ENCODE peak calls at places on chromosomes 11 and 22, in nine cellular contexts. L is colonic mucosa, F is heart right ventricle, H is Panc1, K is ovary, T is fibroblast of lung, W is Peyer's patch, A is A549, R is IMR-90. C is an unnamed sample.

GRCh38 chr11:119512373-119512772 is 89.4 kb upstream of the THY1 start:
- DNase-seq in W (no peak), F (no peak), L (no peak), K (no peak), A (no peak), H (no peak), T (no peak), R (no peak), C (no peak)

GRCh38 chr11:72475359-72475758 is 41.0 kb upstream of the CLPB start:
- DNase-seq in A (no peak), T (no peak), L (no peak), R (no peak), F (no peak), H (no peak), K (no peak), W (no peak), C (no peak)

GRCh38 chr22:17828502-17829080 is 54.3 kb upstream of the BID start:
- DNase-seq in W (no peak), K (no peak), L (no peak), T (no peak), F (no peak), R (no peak), H (no peak), A (no peak), C (no peak)

GRCh38 chr11:126718319-126718718 is 282.3 kb downstream of the KIRREL3 start:
- DNase-seq in F (no peak), W (no peak), A (peak; percentile 11), L (no peak), H (no peak), T (no peak), R (peak; percentile 18), K (no peak), C (no peak)

GRCh38 chr11:64643258-64643881 is 52.4 kb downstream of the SLC22A12 start:
- DNase-seq in H (no peak), T (no peak), K (peak; percentile 47), A (no peak), L (no peak), F (no peak), R (no peak), W (no peak), C (no peak)

GRCh38 chr11:12525466-12526055 is 148.2 kb downstream of the PARVA start:
- DNase-seq in K (no peak), R (no peak), L (no peak), T (no peak), H (no peak), F (no peak), A (no peak), W (no peak), C (no peak)

GRCh38 chr11:12172493-12173013 is 62.2 kb downstream of the MICAL2 start:
- DNase-seq in R (no peak), H (no peak), F (no peak), A (no peak), W (no peak), K (no peak), L (peak; percentile 62), T (no peak), C (no peak)

GRCh38 chr22:46136539-46137217 is 13.6 kb upstream of the PPARA start:
- DNase-seq in L (no peak), R (no peak), W (no peak), K (peak; percentile 29), H (no peak), F (peak; percentile 7), A (no peak), T (no peak), C (no peak)

GRCh38 chr22:35400335-35400680 is 368 bp downstream of the MCM5 start:
- DNase-seq in A (no peak), T (no peak), W (no peak), K (no peak), F (no peak), H (no peak), R (no peak), L (no peak), C (no peak)

GRCh38 chr11:65440831-65441499 is 18.4 kb downstream of the NEAT1 start:
- DNase-seq in W (no peak), H (no peak), K (no peak), A (no peak), R (peak; percentile 43), T (peak; percentile 49), F (no peak), L (no peak), C (no peak)

GRCh38 chr11:76664578-76665061 is 5.9 kb downstream of the LRRC32 start:
- DNase-seq in F (no peak), H (no peak), W (peak; percentile 43), K (no peak), T (no peak), L (no peak), A (no peak), R (no peak), C (no peak)

GRCh38 chr11:118605116-118605867 is 2.1 kb upstream of the PHLDB1 start:
- DNase-seq in L (peak; percentile 57), W (no peak), F (peak; percentile 66), R (peak; percentile 94), H (no peak), K (peak; percentile 90), A (no peak), T (peak; percentile 98), C (no peak)

DNA sequence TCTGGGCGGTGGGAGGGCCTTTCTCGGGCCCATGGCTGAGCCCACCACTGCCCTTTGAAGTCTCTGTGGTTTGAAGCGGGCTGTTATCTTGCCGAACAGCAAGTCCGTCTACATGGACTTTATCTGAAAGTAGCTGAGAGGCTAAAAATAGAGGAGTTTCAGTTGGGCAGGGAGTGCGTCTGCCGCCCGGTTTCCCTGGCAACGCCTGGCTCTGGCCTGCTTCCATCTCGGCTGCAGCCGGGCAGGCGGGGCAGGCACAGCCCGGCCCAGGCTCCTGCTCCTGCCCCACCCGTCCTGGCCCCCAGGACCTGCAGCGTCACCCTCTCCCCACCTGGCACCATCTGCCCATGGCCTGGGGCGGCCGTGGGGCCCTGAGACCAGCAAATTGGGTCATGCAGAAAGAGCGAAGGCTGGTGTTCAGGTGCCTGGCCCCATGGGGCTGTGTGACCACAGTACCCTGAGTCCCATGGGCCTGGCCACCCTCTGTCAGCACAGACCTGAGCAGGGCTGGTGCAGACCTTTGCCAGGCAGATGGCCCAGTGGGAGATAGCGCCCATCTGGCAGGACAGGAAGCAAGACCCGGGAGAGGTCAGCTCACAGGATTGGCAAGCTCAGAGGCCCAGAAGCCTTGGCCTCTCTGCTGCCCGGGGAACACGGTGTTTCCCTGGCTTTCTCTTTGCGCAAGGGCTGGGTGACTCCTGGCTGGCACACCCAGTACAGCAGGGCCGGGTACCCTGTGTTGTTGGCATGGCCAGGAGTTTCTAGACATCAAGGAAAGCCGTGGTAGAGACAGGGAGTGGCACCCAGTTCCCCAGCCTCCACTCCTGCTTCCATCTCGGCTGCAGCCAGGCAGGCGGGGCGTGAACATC is 79.1 kb upstream of the KCNQ1OT1 start:
- DNase-seq in A (peak; percentile 39), R (peak; percentile 63), K (peak; percentile 80), T (peak; percentile 81), L (peak; percentile 85), H (no peak), W (peak; percentile 88), F (peak; percentile 85), C (no peak)
- H3K4me1 ChIP-seq in A (peaks cover 31% of the 10 kb centered on the region), R (peaks cover 22% of the 10 kb centered on the region), K (peaks cover 44% of the 10 kb centered on the region), T (peaks cover 8% of the 10 kb centered on the region), L (peaks cover 10% of the 10 kb centered on the region), H (peaks cover 28% of the 10 kb centered on the region), W (peaks cover 40% of the 10 kb centered on the region), F (peaks cover 37% of the 10 kb centered on the region), C (no peaks in the 10 kb centered on the region)

GRCh38 chr22:19877626-19878339 is 23.1 kb upstream of the GNB1L start:
- DNase-seq in F (no peak), T (peak; percentile 32), W (no peak), H (no peak), A (no peak), L (no peak), R (peak; percentile 58), K (peak; percentile 6), C (no peak)

GRCh38 chr22:19875531-19876313 is 21.0 kb upstream of the GNB1L start:
- DNase-seq in R (no peak), L (peak; percentile 22), K (peak; percentile 6), A (no peak), H (no peak), T (no peak), W (peak; percentile 44), F (no peak), C (no peak)

GRCh38 chr22:19876941-19877625 is 22.4 kb upstream of the GNB1L start:
- DNase-seq in K (peak; percentile 8), H (no peak), L (no peak), F (no peak), R (no peak), A (no peak), W (no peak), T (no peak), C (no peak)

GRCh38 chr22:19875061-19875530 is 20.4 kb upstream of the GNB1L start:
- DNase-seq in L (peak; percentile 19), H (no peak), R (no peak), A (no peak), F (no peak), T (no peak), K (no peak), W (peak; percentile 43), C (no peak)

GRCh38 chr22:19876314-19876940 is 21.8 kb upstream of the GNB1L start:
- DNase-seq in L (peak; percentile 32), W (peak; percentile 47), F (no peak), T (no peak), A (no peak), R (no peak), K (peak; percentile 6), H (no peak), C (no peak)
- H3K4me3 ChIP-seq in L (no peak overlapping the region), W (no peak overlapping the region), F (no peak overlapping the region), T (no peak overlapping the region), A (no peak overlapping the region), R (no peak overlapping the region), K (no peak overlapping the region), H (no peak overlapping the region), C (no peak overlapping the region)

DNA sequence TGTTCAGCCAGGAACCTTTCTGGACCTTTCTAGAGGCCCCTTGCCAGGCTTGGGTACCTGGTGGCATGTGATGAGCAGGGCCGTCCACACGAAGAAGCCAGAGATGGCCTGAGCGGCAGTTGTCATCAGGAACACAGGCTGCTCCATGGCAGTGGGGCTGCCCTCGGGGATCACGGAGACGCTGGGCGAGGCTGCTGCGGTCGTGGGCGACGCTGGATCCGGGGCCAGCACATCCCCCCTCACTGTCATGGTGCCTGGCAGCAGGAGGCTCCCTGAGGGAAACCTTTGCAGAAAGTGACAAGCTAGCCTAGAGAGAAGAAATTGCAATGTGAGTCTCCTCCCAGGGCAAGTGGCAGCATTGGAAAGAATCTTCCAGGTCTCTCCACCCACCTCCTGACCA is 25.1 kb downstream of the TMEM184B start:
- DNase-seq in L (no peak), K (no peak), W (no peak), F (no peak), T (no peak), R (no peak), H (no peak), A (no peak), C (no peak)
- H3K4me1 ChIP-seq in L (peaks cover 7% of the 10 kb centered on the region), K (peaks cover 13% of the 10 kb centered on the region), W (peaks cover 21% of the 10 kb centered on the region), F (peaks cover 25% of the 10 kb centered on the region), T (peaks cover 17% of the 10 kb centered on the region), R (peaks cover 21% of the 10 kb centered on the region), H (no peaks in the 10 kb centered on the region), A (peaks cover 9% of the 10 kb centered on the region), C (no peaks in the 10 kb centered on the region)

DNA sequence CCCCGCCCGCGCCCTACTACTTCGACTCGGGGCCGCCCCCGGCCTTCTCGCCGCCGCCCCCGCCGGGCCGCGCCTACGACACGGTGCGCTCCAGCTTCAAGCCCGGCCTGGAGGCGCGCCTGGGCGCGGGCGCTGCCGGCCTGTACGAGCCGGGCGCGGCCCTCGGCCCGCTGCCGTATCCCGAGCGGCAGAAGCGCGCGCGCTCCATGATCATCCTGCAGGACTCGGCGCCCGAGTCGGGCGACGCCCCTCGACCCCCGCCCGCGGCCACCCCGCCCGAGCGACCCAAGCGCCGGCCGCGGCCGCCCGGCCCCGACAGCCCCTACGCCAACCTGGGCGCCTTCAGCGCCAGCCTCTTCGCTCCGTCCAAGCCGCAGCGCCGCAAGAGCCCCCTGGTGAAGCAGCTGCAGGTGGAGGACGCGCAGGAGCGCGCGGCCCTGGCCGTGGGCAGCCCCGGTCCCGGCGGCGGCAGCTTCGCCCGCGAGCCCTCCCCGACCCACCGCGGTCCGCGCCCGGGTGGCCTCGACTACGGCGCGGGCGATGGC is 17.6 kb upstream of the ACR start:
- DNase-seq in T (no peak), H (no peak), R (no peak), W (no peak), F (no peak), K (no peak), A (no peak), L (no peak), C (no peak)
- H3K4me3 ChIP-seq in T (no peak overlapping the region), H (no peak overlapping the region), R (no peak overlapping the region), W (no peak overlapping the region), F (no peak overlapping the region), K (no peak overlapping the region), A (no peak overlapping the region), L (no peak overlapping the region), C (peak overlapping the region; percentile 33)